ENCODE peak calls at places on chromosome 14, in seven cellular contexts. F is B cell, E is fibroblast of lung, V is substantia nigra, B is kidney tubule cell, A is A172, S is NCI-H1436 treated with DMSO at 0.1 percent for 48 hours. R is an unnamed sample.

GRCh38 chr14:36424478-36425102 is 95.4 kb downstream of the NKX2-1 start:
- DNase-seq in F (no peak), E (no peak), V (no peak), B (no peak), A (no peak), S (peak), R (no peak)

GRCh38 chr14:105501504-105502291 is 10.7 kb downstream of the TEDC1 start:
- DNase-seq in F (peak), E (no peak), V (no peak), B (no peak), A (no peak), S (no peak), R (no peak)

GRCh38 chr14:77544571-77544970 is 46.0 kb upstream of the ISM2 start:
- DNase-seq in F (no peak), E (no peak), V (no peak), B (no peak), A (no peak), S (no peak), R (no peak)

GRCh38 chr14:25400607-25401206 is 350.8 kb upstream of the STXBP6 start:
- DNase-seq in F (no peak), E (peak), V (no peak), B (peak), A (peak), S (no peak), R (no peak)

GRCh38 chr14:39108791-39109190 is 5.3 kb upstream of the GEMIN2 start:
- DNase-seq in F (no peak), E (no peak), V (no peak), B (no peak), A (no peak), S (no peak), R (no peak)

GRCh38 chr14:71692496-71692895 is 239.7 kb upstream of the RGS6 start:
- DNase-seq in F (no peak), E (peak), V (no peak), B (peak), A (peak), S (no peak), R (no peak)

GRCh38 chr14:83909507-83909906 is 1620.4 kb upstream of the FLRT2 start:
- DNase-seq in F (no peak), E (no peak), V (no peak), B (peak), A (no peak), S (no peak), R (no peak)

GRCh38 chr14:89617471-89618291 is 200.6 kb upstream of the FOXN3 start:
- DNase-seq in F (peak), E (peak), V (no peak), B (peak), A (no peak), S (no peak), R (peak)

GRCh38 chr14:21398901-21399300 is 15.1 kb upstream of the SUPT16H start:
- DNase-seq in F (no peak), E (no peak), V (no peak), B (no peak), A (no peak), S (no peak), R (no peak)

GRCh38 chr14:72164420-72165150 is 232.4 kb downstream of the RGS6 start:
- DNase-seq in F (no peak), E (no peak), V (no peak), B (no peak), A (no peak), S (no peak), R (no peak)

GRCh38 chr14:104957146-104958113 is 20.7 kb downstream of the AHNAK2 start:
- DNase-seq in F (no peak), E (no peak), V (no peak), B (no peak), A (no peak), S (no peak), R (no peak)